ENCODE peak calls at places on chromosomes 11 and 22, in seven cellular contexts. S is neural progenitor cell; I is ovary; V is upper lobe of right lung; R is WERI-Rb-1; H is naive thymus-derived CD4-positive, alpha-beta T cell; U is PC-9. X is an unnamed sample. For H3K27me3, the result is how much of the 10 kb centered on the place peaks cover.

GRCh38 chr11:12768731-12769673 is 94.8 kb downstream of the TEAD1 start:
- DNase-seq in S (no peak), I (no peak), V (no peak), R (no peak), H (no peak), U (no peak), X (no peak)

GRCh38 chr11:79264284-79264683 is 176.5 kb downstream of the TENM4 start:
- DNase-seq in S (no peak), I (no peak), V (no peak), R (no peak), H (no peak), U (no peak), X (no peak)

GRCh38 chr22:20494978-20495860 is at the start of gene KLHL22:
- DNase-seq in S (no peak), I (peak), V (peak), R (peak), H (peak), U (no peak), X (no peak)

GRCh38 chr11:26841818-26842457 is 120.1 kb upstream of the SLC5A12 start:
- DNase-seq in S (no peak), I (no peak), V (no peak), R (no peak), H (no peak), U (no peak), X (no peak)

GRCh38 chr22:17074648-17075002 is 10.2 kb upstream of the IL17RA start:
- DNase-seq in S (no peak), I (no peak), V (no peak), R (no peak), H (no peak), U (no peak), X (no peak)

GRCh38 chr11:35618497-35619029 is 303 bp downstream of the FJX1 start:
- DNase-seq in S (peak), I (no peak), V (peak), R (peak), H (no peak), U (peak), X (no peak)

GRCh38 chr11:64510759-64511158 is 80.3 kb upstream of the SLC22A12 start:
- DNase-seq in S (peak), I (no peak), V (no peak), R (no peak), H (no peak), U (no peak), X (no peak)

GRCh38 chr11:70493089-70493474 is 94.8 kb downstream of the CTTN start:
- DNase-seq in S (no peak), I (no peak), V (peak), R (no peak), H (no peak), U (no peak), X (no peak)

GRCh38 chr11:77191823-77192495 is 63.9 kb downstream of the MYO7A start:
- DNase-seq in S (peak), I (peak), V (peak), R (peak), H (peak), U (peak), X (no peak)

GRCh38 chr11:76054330-76054729 is 152.0 kb downstream of the WNT11 start:
- DNase-seq in S (no peak), I (no peak), V (no peak), R (no peak), H (no peak), U (no peak), X (no peak)

GRCh38 chr11:6362185-6362867 is 27.9 kb upstream of the SMPD1 start:
- DNase-seq in S (no peak), I (no peak), V (peak), R (no peak), H (no peak), U (no peak), X (peak)

GRCh38 chr11:71078482-71078881 is 173.9 kb downstream of the SHANK2 start:
- DNase-seq in S (no peak), I (no peak), V (no peak), R (no peak), H (no peak), U (peak), X (no peak)

GRCh38 chr11:106228996-106229395 is 151.5 kb downstream of the AASDHPPT start:
- DNase-seq in S (no peak), I (no peak), V (no peak), R (no peak), H (no peak), U (no peak), X (no peak)

GRCh38 chr11:131471976-131472375 is 101.6 kb downstream of the NTM start:
- DNase-seq in S (peak), I (no peak), V (no peak), R (no peak), H (no peak), U (no peak), X (no peak)

GRCh38 chr11:45180158-45180887 is 33.9 kb downstream of the PRDM11 start:
- DNase-seq in S (peak), I (peak), V (peak), R (peak), H (no peak), U (peak), X (peak)

GRCh38 chr11:32427616-32427934 is 7.8 kb downstream of the WT1 start:
- DNase-seq in S (no peak), I (no peak), V (no peak), R (no peak), H (no peak), U (no peak), X (no peak)

GRCh38 chr11:32426192-32426591 is 9.1 kb downstream of the WT1 start:
- DNase-seq in S (peak), I (peak), V (no peak), R (no peak), H (no peak), U (no peak), X (no peak)

GRCh38 chr11:32428665-32429293 is 6.6 kb downstream of the WT1 start:
- DNase-seq in S (peak), I (no peak), V (no peak), R (no peak), H (no peak), U (no peak), X (no peak)

GRCh38 chr11:32427935-32428664 is 7.2 kb downstream of the WT1 start:
- DNase-seq in S (peak), I (peak), V (no peak), R (no peak), H (no peak), U (no peak), X (no peak)

DNA sequence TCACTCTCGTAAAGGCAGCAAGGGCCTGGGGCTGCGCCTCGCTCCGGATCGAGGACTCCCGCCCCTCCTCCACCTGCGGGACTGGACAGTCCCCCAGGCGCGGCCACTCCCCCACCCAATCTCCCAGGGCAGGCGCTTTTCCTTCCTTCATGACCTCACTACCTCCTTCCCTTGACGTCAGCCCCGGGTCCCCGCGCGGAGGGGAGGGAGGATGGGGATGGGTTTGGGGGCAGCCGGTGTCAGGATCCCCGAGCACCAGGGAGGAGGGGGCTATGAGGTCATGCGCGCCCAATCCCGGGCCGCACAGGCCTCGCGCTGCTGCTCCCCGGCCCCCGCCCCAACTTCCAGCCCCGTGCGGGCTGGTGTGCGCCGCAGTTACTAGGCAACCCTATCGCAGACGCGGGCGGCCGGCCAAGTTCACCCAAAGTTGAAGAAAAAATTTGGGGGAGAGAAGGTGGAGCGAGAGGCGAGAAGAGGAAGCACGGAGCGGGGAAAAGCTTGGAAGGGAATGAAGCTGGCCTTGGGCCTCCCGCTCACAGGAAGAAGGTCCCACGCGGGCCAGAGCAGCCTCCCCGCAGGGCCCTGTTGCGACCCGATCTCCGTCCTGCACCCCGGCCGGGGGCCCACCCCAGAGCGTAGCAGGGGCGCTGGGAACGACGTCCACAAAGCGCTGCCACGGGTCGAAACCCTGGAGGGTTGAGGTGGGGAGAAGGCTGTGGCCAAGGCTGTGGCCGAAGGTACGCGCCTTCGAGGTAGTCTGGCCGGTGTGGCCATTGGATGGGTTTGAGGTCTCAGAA is 8.3 kb downstream of the WT1 start:
- DNase-seq in S (peak), I (peak), V (no peak), R (no peak), H (no peak), U (no peak), X (no peak)
- H3K27me3 ChIP-seq in S (half or more), I (under half), V (half or more), R (half or more), H (under half), U (under half), X (under half)

DNA sequence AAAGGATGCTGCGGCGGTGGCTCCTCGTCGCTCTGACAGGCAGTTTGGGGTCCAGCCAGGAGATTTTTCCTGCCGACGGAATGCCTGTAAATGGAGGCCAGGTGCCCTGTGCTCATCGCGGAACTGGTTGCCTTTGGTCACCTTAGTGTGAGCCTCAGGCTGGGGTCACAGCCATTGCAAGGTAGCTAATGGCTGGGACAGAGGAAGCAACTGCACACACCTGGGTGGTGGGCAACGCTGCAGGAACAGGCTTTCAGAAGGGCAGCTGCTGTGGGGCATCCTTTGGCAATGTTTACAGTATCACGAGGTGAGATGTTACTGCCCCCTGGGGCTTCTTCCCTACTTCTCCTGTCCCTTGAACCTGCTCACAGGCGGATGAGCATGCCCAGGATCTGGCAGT is 205.5 kb downstream of the GRIK4 start:
- DNase-seq in S (no peak), I (no peak), V (no peak), R (no peak), H (no peak), U (no peak), X (no peak)
- H3K27me3 ChIP-seq in S (under half), I (under half), V (under half), R (under half), H (under half), U (half or more), X (under half)

GRCh38 chr11:61510980-61511373 is 2.4 kb downstream of the LRRC10B start:
- DNase-seq in S (no peak), I (no peak), V (no peak), R (no peak), H (no peak), U (no peak), X (no peak)

GRCh38 chr11:61510178-61510979 is 1.8 kb downstream of the LRRC10B start:
- DNase-seq in S (no peak), I (no peak), V (no peak), R (no peak), H (no peak), U (no peak), X (no peak)

GRCh38 chr11:61511383-61511782 is 2.8 kb downstream of the LRRC10B start:
- DNase-seq in S (peak), I (no peak), V (no peak), R (no peak), H (no peak), U (no peak), X (no peak)

GRCh38 chr11:61507962-61508824 is at the start of gene LRRC10B:
- DNase-seq in S (peak), I (no peak), V (peak), R (no peak), H (no peak), U (peak), X (no peak)

DNA sequence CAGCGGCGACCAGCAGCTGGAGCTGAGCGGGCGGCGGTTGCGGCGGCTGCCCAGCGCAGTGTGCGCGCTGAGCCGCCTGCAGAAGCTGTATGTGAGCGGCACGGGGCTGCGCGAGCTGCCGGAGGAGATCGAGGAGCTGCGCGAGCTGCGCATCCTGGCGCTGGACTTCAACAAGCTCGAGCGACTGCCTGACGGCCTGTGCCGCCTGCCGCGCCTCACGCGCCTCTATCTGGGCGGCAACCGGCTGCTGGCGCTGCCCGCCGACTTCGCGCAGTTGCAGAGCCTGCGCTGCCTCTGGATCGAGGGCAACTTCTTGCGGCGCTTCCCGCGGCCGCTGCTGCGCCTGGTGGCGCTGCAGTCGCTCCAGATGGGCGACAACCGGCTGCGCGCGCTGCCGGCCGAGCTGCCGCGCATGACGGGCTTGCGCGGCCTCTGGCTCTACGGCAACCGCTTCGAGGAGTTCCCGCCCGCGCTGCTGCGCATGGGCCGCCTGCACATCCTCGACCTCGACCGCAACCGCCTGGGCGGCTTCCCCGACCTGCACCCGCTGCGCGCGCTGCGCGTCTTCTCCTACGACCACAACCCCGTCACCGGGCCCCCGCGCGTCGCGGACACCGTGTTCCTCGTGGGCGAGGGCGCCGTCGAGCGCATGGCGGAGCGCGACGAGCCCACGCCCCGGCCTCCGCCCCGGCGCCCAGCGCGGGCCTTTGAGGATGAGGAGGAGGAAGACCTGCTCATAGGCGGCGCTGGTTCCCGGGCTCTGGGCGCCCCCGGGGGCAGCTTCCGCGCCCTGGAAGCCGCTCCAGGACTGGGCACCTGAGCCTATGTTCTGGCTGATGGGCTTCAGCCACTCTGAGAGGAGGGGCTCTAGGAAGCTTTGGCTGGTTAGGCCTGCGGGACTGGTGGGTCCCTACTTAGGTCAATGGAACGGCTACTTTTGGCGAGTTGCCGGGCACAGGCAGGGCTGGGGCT is 795 bp downstream of the LRRC10B start:
- DNase-seq in S (peak), I (no peak), V (peak), R (peak), H (no peak), U (peak), X (peak)
- H3K27me3 ChIP-seq in S (half or more), I (under half), V (under half), R (under half), H (under half), U (under half), X (under half)

DNA sequence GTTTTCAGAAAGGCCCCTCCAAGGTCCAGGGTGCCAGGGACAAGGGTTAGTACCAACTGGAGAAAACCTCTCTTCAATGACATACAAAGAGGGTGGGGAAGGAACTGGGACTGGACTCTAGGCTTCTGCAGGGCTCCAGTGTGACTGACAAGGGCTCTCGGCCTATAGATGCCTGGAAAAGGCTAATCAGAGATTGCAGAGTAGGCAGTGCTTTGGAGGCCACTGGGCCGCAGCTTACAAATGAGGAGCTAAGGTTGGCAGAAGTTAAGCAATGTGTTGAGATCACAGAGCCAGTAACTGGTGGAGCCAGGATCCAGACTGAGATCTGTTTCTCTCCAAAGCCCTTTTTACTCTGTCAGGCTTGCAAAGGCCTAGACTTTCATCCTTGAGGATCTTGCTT is 7.4 kb upstream of the DGKZ start:
- DNase-seq in S (no peak), I (no peak), V (no peak), R (no peak), H (no peak), U (no peak), X (no peak)
- H3K27me3 ChIP-seq in S (under half), I (under half), V (under half), R (under half), H (under half), U (under half), X (under half)

DNA sequence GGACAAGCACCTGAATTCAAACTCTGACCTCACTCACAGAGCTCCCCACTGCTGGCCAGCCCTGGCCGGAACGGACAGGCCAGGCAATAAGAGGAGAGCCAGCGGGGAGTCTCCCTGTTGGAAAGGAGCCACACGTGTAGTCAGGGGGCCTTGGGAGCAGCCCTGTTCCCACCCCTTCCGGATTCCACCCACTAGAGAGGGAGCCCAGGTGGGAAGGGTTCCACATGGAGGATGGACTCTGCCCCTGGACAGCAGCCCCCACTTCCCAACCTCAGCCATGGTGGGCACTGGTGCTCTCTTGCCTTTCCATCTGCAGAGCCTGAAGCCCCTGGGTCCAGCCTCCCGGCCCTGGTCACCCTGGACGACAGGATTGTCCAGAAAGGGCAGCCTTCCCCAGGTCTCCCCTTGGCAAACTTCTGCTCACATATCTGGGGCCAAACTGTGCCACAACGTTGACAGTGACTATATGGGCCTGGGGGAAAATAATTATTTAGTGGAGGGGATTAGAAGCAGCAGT is 7.5 kb upstream of the APOBEC3A start:
- DNase-seq in S (peak), I (no peak), V (no peak), R (no peak), H (no peak), U (no peak), X (no peak)
- H3K27me3 ChIP-seq in S (under half), I (under half), V (under half), R (under half), H (under half), U (under half), X (under half)

GRCh38 chr22:42360348-42360747 is 71.9 kb downstream of the NFAM1 start:
- DNase-seq in S (no peak), I (no peak), V (no peak), R (no peak), H (no peak), U (no peak), X (no peak)
- H3K27me3 ChIP-seq in S (under half), I (under half), V (under half), R (under half), H (under half), U (under half), X (under half)

DNA sequence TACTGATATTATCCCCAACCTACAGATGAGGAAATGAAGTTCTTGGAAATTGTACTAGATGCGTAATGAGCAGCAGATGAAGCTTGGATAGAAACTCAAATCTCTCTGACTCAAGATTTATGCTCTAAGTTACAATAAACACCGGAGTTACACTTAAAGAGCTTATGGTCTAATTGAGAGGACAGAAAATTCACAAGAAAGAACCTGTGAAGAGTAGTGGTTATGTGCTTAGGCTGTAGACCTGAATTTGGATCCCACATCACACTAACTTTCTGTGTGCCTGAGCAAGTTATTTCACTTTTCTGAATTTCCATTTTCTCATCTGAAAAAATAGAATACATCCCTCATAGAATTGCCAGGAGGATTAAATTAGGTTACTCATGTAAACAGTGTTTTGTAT is 58.5 kb downstream of the FLI1 start:
- DNase-seq in S (no peak), I (no peak), V (no peak), R (no peak), H (no peak), U (no peak), X (no peak)
- H3K27me3 ChIP-seq in S (under half), I (under half), V (under half), R (under half), H (under half), U (under half), X (under half)

X was measured in psoas muscle.